ENCODE peak calls at places on chromosomes 13 and 19, in six cellular contexts. T, J, F, X, S and P are unnamed samples. For H3K9me3, the result is how much of the 10 kb centered on the place peaks cover.

GRCh38 chr19:18469245-18470107 is 31.5 kb upstream of the ISYNA1 start:
- DNase-seq in T (peak), J (peak), F (peak), X (peak), S (peak), P (peak)

GRCh38 chr13:88544836-88545235 is 873.7 kb downstream of the SLITRK5 start:
- DNase-seq in T (no peak), J (no peak), F (no peak), X (no peak), S (no peak), P (no peak)

GRCh38 chr19:13024958-13025653 is 29.8 kb downstream of the NFIX start:
- DNase-seq in T (peak), J (no peak), F (peak), X (no peak), S (no peak), P (no peak)

GRCh38 chr13:64591981-64592380 is 2638.2 kb downstream of the PCDH9 start:
- DNase-seq in T (no peak), J (no peak), F (no peak), X (no peak), S (no peak), P (no peak)

GRCh38 chr13:23456437-23456836 is 22.9 kb upstream of the SACS start:
- DNase-seq in T (no peak), J (no peak), F (no peak), X (no peak), S (no peak), P (no peak)

GRCh38 chr19:7869910-7870511 is 4.2 kb downstream of the PRR36 start:
- DNase-seq in T (peak), J (peak), F (peak), X (peak), S (peak), P (peak)

GRCh38 chr13:109402976-109403375 is 383.4 kb downstream of the IRS2 start:
- DNase-seq in T (no peak), J (no peak), F (no peak), X (no peak), S (no peak), P (no peak)

GRCh38 chr13:50291611-50292010 is 276.4 kb downstream of the KCNRG start:
- DNase-seq in T (no peak), J (no peak), F (no peak), X (no peak), S (no peak), P (no peak)

GRCh38 chr19:9877775-9878510 is 42.8 kb downstream of the PIN1 start:
- DNase-seq in T (no peak), J (no peak), F (no peak), X (no peak), S (no peak), P (no peak)

GRCh38 chr13:24301434-24301833 is 7.9 kb upstream of the C1QTNF9 start:
- DNase-seq in T (no peak), J (no peak), F (no peak), X (no peak), S (no peak), P (no peak)

GRCh38 chr19:5184930-5185329 is 155.7 kb downstream of the PTPRS start:
- DNase-seq in T (no peak), J (no peak), F (no peak), X (no peak), S (no peak), P (no peak)

GRCh38 chr19:10550336-10550735 is 6.6 kb downstream of the ATG4D start:
- DNase-seq in T (no peak), J (no peak), F (no peak), X (no peak), S (no peak), P (no peak)

GRCh38 chr19:5588441-5588840 is 20.7 kb upstream of the TINCR start:
- DNase-seq in T (no peak), J (no peak), F (no peak), X (no peak), S (no peak), P (no peak)

GRCh38 chr19:17475541-17476115 is 5.3 kb downstream of the SLC27A1 start:
- DNase-seq in T (peak), J (no peak), F (no peak), X (no peak), S (no peak), P (no peak)

GRCh38 chr13:102466836-102467235 is 65.0 kb upstream of the FGF14 start:
- DNase-seq in T (no peak), J (no peak), F (no peak), X (no peak), S (no peak), P (no peak)

GRCh38 chr13:52130641-52131040 is 1.8 kb upstream of the NEK5 start:
- DNase-seq in T (no peak), J (no peak), F (no peak), X (no peak), S (no peak), P (no peak)

GRCh38 chr19:36635342-36635741 is 30.2 kb downstream of the ZNF382 start:
- DNase-seq in T (no peak), J (no peak), F (no peak), X (no peak), S (no peak), P (no peak)

GRCh38 chr13:51849145-51850101 is 4.4 kb upstream of the TMEM272 start:
- DNase-seq in T (peak), J (peak), F (peak), X (peak), S (peak), P (peak)

GRCh38 chr13:109904218-109904617 is 117.8 kb upstream of the IRS2 start:
- DNase-seq in T (no peak), J (no peak), F (peak), X (peak), S (peak), P (peak)

GRCh38 chr19:43553656-43554055 is 20.7 kb downstream of the ZNF575 start:
- DNase-seq in T (no peak), J (no peak), F (no peak), X (no peak), S (no peak), P (no peak)

GRCh38 chr13:25899464-25899863 is 152.4 kb downstream of the SHISA2 start:
- DNase-seq in T (no peak), J (no peak), F (no peak), X (no peak), S (no peak), P (no peak)

GRCh38 chr19:13146763-13147563 is 3.2 kb downstream of the STX10 start:
- DNase-seq in T (peak), J (no peak), F (no peak), X (no peak), S (no peak), P (no peak)

GRCh38 chr19:55500368-55500952 is 12.2 kb downstream of the SSC5D start:
- DNase-seq in T (peak), J (no peak), F (no peak), X (no peak), S (no peak), P (no peak)

GRCh38 chr19:3360494-3361383 is 5.6 kb upstream of the NFIC start:
- DNase-seq in T (peak), J (peak), F (peak), X (peak), S (no peak), P (peak)

DNA sequence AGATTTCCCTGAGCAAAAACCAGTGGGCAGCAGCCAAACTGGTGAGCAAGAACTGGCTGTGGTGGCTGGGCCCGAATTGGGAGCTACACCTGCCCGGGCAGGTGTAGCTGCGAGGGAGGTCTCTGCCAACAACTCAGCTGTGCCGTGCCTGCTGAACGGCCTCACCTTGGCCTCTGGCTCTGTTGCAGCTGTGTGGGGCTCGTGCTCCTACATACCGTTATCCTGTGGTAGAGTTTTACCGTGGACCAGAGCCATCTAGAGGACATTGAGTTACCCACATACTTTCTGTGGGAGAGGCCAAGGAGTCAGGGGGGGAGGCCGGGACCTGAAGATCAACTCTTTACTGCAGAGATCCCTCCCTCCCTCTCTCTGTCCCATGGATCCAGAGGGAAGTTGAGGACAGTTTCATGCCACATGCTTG is 113.2 kb downstream of the TM9SF2 start:
- DNase-seq in T (no peak), J (peak), F (no peak), X (no peak), S (peak), P (peak)
- TF ChIP-seq CTCF in T (peak), J (no peak), F (peak), X (peak), S (no peak), P (peak)

GRCh38 chr13:96200810-96201209 is 110.9 kb downstream of the HS6ST3 start:
- DNase-seq in T (no peak), J (no peak), F (no peak), X (no peak), S (no peak), P (peak)
- H3K4me3 ChIP-seq in T (no peak), J (no peak), F (no peak), X (no peak), S (no peak), P (no peak)

GRCh38 chr13:98103942-98104880 is 38.7 kb upstream of the FARP1 start:
- DNase-seq in T (no peak), J (no peak), F (no peak), X (peak), S (peak), P (no peak)

GRCh38 chr13:98097749-98098148 is 45.1 kb upstream of the FARP1 start:
- DNase-seq in T (no peak), J (no peak), F (peak), X (no peak), S (no peak), P (no peak)

GRCh38 chr13:98098511-98098910 is 44.4 kb upstream of the FARP1 start:
- DNase-seq in T (no peak), J (no peak), F (no peak), X (no peak), S (no peak), P (no peak)

GRCh38 chr13:98103531-98103930 is 39.4 kb upstream of the FARP1 start:
- DNase-seq in T (no peak), J (no peak), F (no peak), X (no peak), S (no peak), P (no peak)

DNA sequence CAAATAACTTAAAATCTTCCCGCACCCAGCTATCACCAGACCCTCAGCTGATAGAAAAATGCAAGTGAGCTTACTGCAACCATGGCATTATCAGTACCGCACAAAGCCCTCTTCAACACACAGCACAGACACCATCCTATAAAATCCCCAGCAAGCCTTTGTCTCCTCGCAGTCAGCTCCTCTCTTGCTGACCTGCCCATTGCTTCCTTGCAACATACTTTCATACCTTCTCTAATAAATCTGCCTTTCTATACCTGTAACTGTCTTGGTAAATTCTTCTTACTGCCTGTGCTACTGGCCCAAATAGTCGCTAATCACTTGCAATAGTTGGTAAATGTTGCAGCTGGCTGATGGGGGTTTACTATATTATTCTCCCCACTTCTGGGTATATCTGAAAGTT is 43.3 kb upstream of the FARP1 start:
- DNase-seq in T (no peak), J (no peak), F (no peak), X (no peak), S (no peak), P (no peak)
- H3K9me3 ChIP-seq in T (under half), J (under half), F (under half), X (under half), S (under half), P (under half)

GRCh38 chr13:75685239-75685697 is 49.1 kb downstream of the LMO7 start:
- DNase-seq in T (no peak), J (no peak), F (peak), X (no peak), S (peak), P (no peak)
- TF ChIP-seq CTCF in T (no peak), J (no peak), F (peak), X (no peak), S (no peak), P (peak)

GRCh38 chr13:59891053-59891452 is 272.7 kb downstream of the DIAPH3 start:
- DNase-seq in T (no peak), J (no peak), F (no peak), X (no peak), S (no peak), P (no peak)

GRCh38 chr13:59890064-59890463 is 273.7 kb downstream of the DIAPH3 start:
- DNase-seq in T (no peak), J (no peak), F (no peak), X (no peak), S (no peak), P (no peak)

GRCh38 chr13:59893261-59893660 is 270.5 kb downstream of the DIAPH3 start:
- DNase-seq in T (no peak), J (no peak), F (no peak), X (no peak), S (no peak), P (no peak)

GRCh38 chr13:59883885-59884284 is 279.8 kb downstream of the DIAPH3 start:
- DNase-seq in T (no peak), J (no peak), F (no peak), X (no peak), S (no peak), P (no peak)

GRCh38 chr13:59888408-59888807 is 275.3 kb downstream of the DIAPH3 start:
- DNase-seq in T (no peak), J (no peak), F (no peak), X (no peak), S (no peak), P (no peak)
- H3K4me3 ChIP-seq in T (no peak), J (no peak), F (no peak), X (no peak), S (no peak), P (no peak)

GRCh38 chr19:39208175-39208795 is 4.2 kb upstream of the SYCN start:
- DNase-seq in T (no peak), J (no peak), F (no peak), X (no peak), S (no peak), P (no peak)

GRCh38 chr19:39203372-39204341 is at the start of gene SYCN:
- DNase-seq in T (no peak), J (no peak), F (no peak), X (no peak), S (no peak), P (no peak)

GRCh38 chr19:39205449-39205764 is 1.3 kb upstream of the SYCN start:
- DNase-seq in T (no peak), J (no peak), F (no peak), X (no peak), S (no peak), P (no peak)

GRCh38 chr19:39207293-39207836 is 3.3 kb upstream of the SYCN start:
- DNase-seq in T (no peak), J (no peak), F (no peak), X (no peak), S (no peak), P (no peak)

GRCh38 chr19:39206122-39206521 is 2.1 kb upstream of the SYCN start:
- DNase-seq in T (no peak), J (no peak), F (no peak), X (no peak), S (no peak), P (no peak)
- H3K9me3 ChIP-seq in T (under half), J (under half), F (under half), X (under half), S (under half), P (under half)

DNA sequence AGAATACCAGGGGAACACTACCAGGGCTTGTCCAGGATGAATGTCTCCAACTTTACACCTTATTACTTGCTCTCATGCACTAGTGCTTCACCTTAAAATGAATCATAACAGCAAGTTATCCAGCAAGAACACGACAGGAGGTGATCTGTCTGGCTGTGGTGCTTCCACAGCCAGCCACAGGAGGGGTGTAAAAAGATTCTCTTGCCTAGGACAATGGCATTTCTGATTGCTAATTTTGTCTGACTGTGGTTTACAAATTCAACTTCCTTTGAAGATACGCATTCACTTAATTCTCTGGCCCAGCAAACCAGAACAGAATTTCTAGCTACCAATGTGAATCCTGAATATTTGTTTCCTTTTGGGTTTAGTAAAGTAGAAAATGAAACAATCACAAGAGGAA is 23.1 kb upstream of the COG3 start:
- DNase-seq in T (no peak), J (no peak), F (no peak), X (no peak), S (peak), P (no peak)
- TF ChIP-seq CTCF in T (no peak), J (no peak), F (no peak), X (no peak), S (peak), P (no peak)

DNA sequence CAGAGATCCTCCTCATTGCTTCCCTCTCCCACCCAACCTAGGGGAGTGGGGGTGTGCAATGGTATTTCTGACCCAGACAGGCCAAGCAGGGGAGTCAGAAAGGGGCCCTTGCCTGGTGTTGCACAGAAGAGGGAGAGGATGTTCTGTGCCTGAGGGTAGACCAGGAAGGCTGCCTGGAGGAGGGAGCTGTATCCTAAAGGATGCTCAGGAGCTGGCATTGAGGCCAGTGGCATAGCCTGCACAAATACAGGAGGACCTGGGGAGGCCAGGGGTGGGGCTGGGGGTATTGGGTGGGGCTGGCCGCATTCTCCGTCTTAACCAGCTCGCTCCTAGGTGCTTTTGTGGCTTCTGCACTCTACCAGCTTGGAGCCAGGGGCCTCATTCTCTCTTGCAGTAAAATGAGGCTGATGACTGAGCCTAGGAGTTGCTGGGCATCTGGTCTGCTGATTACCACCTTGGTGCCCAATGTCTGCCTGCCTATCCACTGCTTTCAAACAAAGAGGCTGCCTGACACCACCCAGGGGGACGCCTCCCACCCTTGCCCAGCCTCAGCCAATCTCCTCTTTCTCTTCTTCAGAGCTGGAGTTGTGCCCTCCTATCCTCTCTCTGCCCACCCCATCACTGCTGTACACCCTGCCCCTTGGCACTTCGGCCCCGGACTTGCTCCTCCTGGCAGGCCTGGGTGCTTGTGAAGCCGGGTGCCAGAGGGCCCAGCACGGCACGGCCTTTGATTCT is 4.6 kb downstream of the RNF225 start:
- DNase-seq in T (no peak), J (no peak), F (no peak), X (no peak), S (no peak), P (no peak)
- H3K4me3 ChIP-seq in T (peak), J (peak), F (peak), X (peak), S (peak), P (no peak)

DNA sequence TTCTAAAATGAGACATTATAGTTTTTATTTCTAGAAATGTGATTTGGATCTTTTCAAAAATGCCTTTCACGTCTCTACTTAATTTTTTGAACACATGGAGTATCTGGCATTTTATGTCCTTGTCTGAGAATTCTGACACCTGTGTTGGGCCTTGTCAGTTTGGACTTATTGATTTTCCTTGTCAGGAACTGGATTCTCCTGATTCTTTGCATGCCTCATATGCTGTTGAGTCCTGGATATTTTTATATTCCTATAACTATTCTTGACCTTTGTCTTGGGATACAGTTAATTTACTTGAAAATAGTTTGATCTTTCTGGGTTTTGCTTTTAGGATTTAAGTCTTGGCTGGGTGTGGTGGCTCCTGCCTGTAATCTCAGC is 10.3 kb downstream of the ADPRHL1 start:
- DNase-seq in T (no peak), J (no peak), F (no peak), X (no peak), S (no peak), P (no peak)
- H3K9me3 ChIP-seq in T (under half), J (under half), F (under half), X (under half), S (under half), P (under half)